ENCODE peak calls at places on chromosome 21, in four cellular contexts. F is lower leg skin, L is IMR-90, W is HCT116. M is an unnamed sample.

GRCh38 chr21:24895885-24896734 is 711.2 kb downstream of the MRPL39 start:
- DNase-seq in F (no peak), L (peak), W (no peak), M (no peak)

GRCh38 chr21:15667010-15667409 is 62.8 kb upstream of the USP25 start:
- DNase-seq in F (no peak), L (peak), W (no peak), M (no peak)

GRCh38 chr21:25909341-25909740 is 174.6 kb downstream of the GABPA start:
- DNase-seq in F (no peak), L (no peak), W (no peak), M (no peak)

GRCh38 chr21:36209626-36210171 is 53.1 kb downstream of the DOP1B start:
- DNase-seq in F (no peak), L (peak), W (peak), M (no peak)

GRCh38 chr21:46009951-46010655 is 28.5 kb downstream of the COL6A1 start:
- DNase-seq in F (no peak), L (no peak), W (no peak), M (peak)

GRCh38 chr21:32499249-32500055 is 85.9 kb downstream of the TCP10L start:
- DNase-seq in F (peak), L (peak), W (no peak), M (no peak)

GRCh38 chr21:45990049-45990711 is 8.6 kb downstream of the COL6A1 start:
- DNase-seq in F (peak), L (no peak), W (no peak), M (peak)

GRCh38 chr21:45593162-45594022 is 50.1 kb upstream of the PCBP3 start:
- DNase-seq in F (no peak), L (no peak), W (no peak), M (peak)

GRCh38 chr21:29578306-29578705 is 279.6 kb downstream of the BACH1 start:
- DNase-seq in F (no peak), L (no peak), W (no peak), M (no peak)

GRCh38 chr21:42833439-42833815 is 45.9 kb downstream of the WDR4 start:
- DNase-seq in F (peak), L (peak), W (peak), M (no peak)

GRCh38 chr21:43207043-43207315 is 38.2 kb downstream of the CRYAA start:
- DNase-seq in F (no peak), L (no peak), W (no peak), M (no peak)

GRCh38 chr21:26115899-26116298 is 54.7 kb downstream of the APP start:
- DNase-seq in F (no peak), L (peak), W (no peak), M (no peak)

GRCh38 chr21:39348040-39348354 is 891 bp downstream of the HMGN1 start:
- DNase-seq in F (no peak), L (no peak), W (no peak), M (no peak)

GRCh38 chr21:34885636-34886553 is 163.2 kb downstream of the RUNX1 start:
- DNase-seq in F (no peak), L (no peak), W (no peak), M (peak)

GRCh38 chr21:34885125-34885524 is 164.0 kb downstream of the RUNX1 start:
- DNase-seq in F (no peak), L (no peak), W (no peak), M (no peak)

GRCh38 chr21:34883501-34884271 is 165.4 kb downstream of the RUNX1 start:
- DNase-seq in F (no peak), L (no peak), W (no peak), M (no peak)

GRCh38 chr21:34882719-34883131 is 166.4 kb downstream of the RUNX1 start:
- DNase-seq in F (no peak), L (no peak), W (no peak), M (no peak)

DNA sequence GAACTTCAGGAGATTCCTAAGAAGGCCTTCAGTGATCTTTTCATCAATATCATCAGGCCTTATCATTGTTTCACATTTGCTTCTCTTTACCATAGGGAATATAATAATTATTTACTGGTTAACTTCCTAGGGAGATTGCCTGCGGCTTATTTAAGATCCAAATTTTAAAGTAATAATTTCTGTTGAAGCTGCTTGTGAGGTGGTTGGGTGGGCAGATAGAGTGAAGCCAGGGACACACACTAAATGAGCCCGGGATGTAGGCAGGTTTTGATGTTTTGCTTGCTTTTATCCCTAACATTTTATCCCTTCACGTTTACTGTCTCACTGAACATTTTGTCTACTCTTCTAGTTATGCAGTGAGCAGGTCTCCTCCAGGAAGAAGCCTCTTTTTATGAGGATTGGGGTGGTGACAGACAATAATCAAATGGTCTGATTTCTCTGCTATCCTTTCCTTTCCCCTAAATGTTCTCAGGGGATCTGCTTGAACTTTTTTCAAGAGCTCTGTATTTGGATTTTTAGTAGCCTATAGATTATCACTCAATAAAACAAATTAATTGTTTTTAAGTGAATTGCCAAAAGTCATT is 164.7 kb downstream of the RUNX1 start:
- DNase-seq in F (no peak), L (no peak), W (no peak), M (no peak)
- H3K4me3 ChIP-seq in F (no peak), L (peak), W (no peak), M (no peak)

DNA sequence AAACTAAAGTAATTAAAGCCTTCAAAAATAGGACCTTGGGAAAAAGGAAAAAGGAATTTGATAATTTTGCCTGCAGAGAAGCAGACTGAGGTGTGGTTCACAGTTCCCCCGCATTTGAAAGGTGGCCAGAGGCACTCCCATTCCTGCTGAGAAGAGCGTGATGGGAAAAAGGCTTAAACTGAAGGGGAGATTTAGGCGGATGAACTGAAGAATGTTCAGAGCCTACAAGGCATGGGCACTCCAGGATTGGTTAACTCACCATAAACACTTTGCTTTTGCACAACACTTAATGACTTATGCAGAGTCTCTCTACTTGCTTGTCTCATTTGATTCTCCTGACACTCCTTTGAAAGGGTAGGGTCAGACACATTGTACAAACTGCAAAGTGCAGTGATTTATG is 119.6 kb upstream of the RUNX1 start:
- DNase-seq in F (no peak), L (no peak), W (no peak), M (no peak)
- TF ChIP-seq POLR2A in F (no peak), L (no peak), W (no peak), M (no peak)

DNA sequence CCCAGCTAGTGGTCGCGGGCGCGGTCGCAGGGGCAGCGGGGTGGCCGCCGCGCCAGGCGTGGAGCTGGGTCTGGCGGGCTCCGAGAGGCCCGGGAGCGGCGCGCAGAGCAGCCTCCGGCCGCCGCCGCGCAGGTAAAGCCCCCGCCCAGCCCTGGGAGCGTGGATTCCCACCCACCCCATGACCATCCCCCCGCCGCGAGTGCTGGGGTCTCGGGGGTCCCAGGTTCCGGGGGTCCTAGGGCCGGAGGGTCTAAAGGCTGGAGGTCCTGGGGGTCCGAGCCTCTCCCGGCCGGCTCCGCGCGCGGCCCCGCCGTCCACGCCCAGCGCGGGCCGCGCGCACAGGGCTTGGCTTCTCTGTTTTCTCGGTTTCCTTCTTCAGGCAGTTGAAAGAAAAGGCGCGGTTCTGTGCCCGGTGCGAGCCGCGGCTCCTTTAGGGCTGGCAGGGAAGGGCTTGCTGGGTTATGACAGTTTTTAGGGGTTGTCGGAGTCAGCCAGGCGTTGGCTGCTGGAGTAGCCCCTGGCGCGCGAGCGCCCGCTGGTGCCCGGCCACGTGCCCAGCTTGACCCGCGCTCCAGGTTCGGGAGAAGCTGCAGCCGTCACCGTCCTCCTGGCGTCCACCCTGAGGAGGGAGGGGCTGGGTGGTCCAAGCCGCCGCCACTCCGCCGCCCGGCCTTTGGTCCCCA is 355 bp downstream of the LRRC3 start:
- DNase-seq in F (no peak), L (no peak), W (no peak), M (peak)
- TF ChIP-seq CTCF in F (no peak), L (no peak), W (peak), M (no peak)

GRCh38 chr21:41767606-41768370 is 936 bp upstream of the RIPK4 start:
- DNase-seq in F (no peak), L (peak), W (no peak), M (no peak)

GRCh38 chr21:41769933-41770332 is 3.1 kb upstream of the RIPK4 start:
- DNase-seq in F (peak), L (no peak), W (no peak), M (no peak)

GRCh38 chr21:41768371-41769042 is 1.7 kb upstream of the RIPK4 start:
- DNase-seq in F (peak), L (peak), W (peak), M (no peak)

GRCh38 chr21:41769521-41769920 is 2.7 kb upstream of the RIPK4 start:
- DNase-seq in F (peak), L (no peak), W (no peak), M (no peak)

DNA sequence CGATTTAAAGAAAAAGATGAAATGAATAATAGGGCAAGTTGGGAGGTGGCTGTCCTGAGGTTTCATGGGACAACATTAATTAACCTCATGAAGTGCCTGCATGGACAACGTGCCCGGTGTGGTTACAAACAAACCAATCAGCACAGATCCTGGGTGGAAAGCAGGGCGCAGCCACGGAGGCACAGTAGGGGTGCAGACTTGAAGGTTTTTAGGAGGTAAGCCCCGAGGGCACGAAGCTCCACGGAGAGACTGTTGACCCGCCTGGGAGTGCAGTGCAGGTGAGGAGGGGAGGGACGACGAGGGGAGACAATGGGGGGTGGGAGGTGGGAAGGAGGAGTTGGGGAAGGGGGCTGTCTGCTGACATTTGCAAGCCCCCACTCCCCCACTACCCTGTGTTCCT is 2.3 kb upstream of the RIPK4 start:
- DNase-seq in F (peak), L (no peak), W (no peak), M (no peak)
- H3K4me3 ChIP-seq in F (no peak), L (peak), W (peak), M (peak)

DNA sequence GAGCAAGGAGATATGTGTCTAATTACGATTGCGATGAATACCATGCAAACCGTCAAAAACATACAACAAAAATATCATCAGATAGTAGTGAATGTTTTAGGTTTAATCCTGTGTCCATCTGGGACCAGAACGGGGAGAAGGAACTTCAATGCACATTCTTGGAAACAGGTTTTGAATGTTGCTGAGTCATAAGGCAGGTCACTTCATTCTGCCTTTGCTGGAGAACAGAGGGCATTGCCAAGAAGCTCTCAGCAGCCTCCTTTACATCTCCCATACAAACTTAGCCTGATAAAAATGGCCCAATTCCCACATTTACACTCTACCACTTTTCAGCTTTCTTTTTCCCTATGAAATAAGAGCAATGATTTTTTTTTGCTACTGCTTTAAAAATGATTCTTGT is 78.0 kb upstream of the KCNJ6 start:
- DNase-seq in F (no peak), L (no peak), W (no peak), M (no peak)
- TF ChIP-seq POLR2A in F (no peak), L (no peak), W (no peak), M (no peak)

M was measured in ovary.